ENCODE peak calls at places on chromosomes 3 and 15, in four cellular contexts. One of them, this sample, is unnamed.

GRCh38 chr3:76679510-76679909 is 360.4 kb upstream of the ROBO2 start:
- DNase-seq in A549: no peak
- DNase-seq in AG10803: no peak
- DNase-seq in epithelial cell of esophagus: no peak
- DNase-seq in this sample: no peak

GRCh38 chr3:37984051-37984450 is 6.5 kb upstream of the VILL start:
- DNase-seq in A549: no peak
- DNase-seq in AG10803: no peak
- DNase-seq in epithelial cell of esophagus: peak
- DNase-seq in this sample: no peak

GRCh38 chr3:100268156-100268555 is 7.4 kb downstream of the TBC1D23 start:
- DNase-seq in A549: no peak
- DNase-seq in AG10803: peak
- DNase-seq in epithelial cell of esophagus: no peak
- DNase-seq in this sample: no peak

GRCh38 chr3:194540268-194540937 is 53.6 kb upstream of the ATP13A3 start:
- DNase-seq in A549: no peak
- DNase-seq in AG10803: peak
- DNase-seq in epithelial cell of esophagus: no peak
- DNase-seq in this sample: no peak

GRCh38 chr3:38022887-38023709 is 6.3 kb downstream of the PLCD1 start:
- DNase-seq in A549: no peak
- DNase-seq in AG10803: no peak
- DNase-seq in epithelial cell of esophagus: no peak
- DNase-seq in this sample: no peak

GRCh38 chr3:115139072-115139471 is 8.0 kb downstream of the ZBTB20 start:
- DNase-seq in A549: no peak
- DNase-seq in AG10803: no peak
- DNase-seq in epithelial cell of esophagus: no peak
- DNase-seq in this sample: no peak

GRCh38 chr3:45199837-45200648 is 26.0 kb downstream of the TMEM158 start:
- DNase-seq in A549: peak
- DNase-seq in AG10803: peak
- DNase-seq in epithelial cell of esophagus: peak
- DNase-seq in this sample: peak

GRCh38 chr3:65732060-65732933 is 306.4 kb downstream of the MAGI1 start:
- DNase-seq in A549: peak
- DNase-seq in AG10803: peak
- DNase-seq in epithelial cell of esophagus: peak
- DNase-seq in this sample: peak

GRCh38 chr3:66378256-66378655 is 122.6 kb downstream of the LRIG1 start:
- DNase-seq in A549: peak
- DNase-seq in AG10803: no peak
- DNase-seq in epithelial cell of esophagus: peak
- DNase-seq in this sample: no peak

GRCh38 chr15:98155356-98155755 is 194.9 kb downstream of the ARRDC4 start:
- DNase-seq in A549: no peak
- DNase-seq in AG10803: peak
- DNase-seq in epithelial cell of esophagus: peak
- DNase-seq in this sample: no peak

GRCh38 chr15:71743861-71744382 is 66.4 kb upstream of the NR2E3 start:
- DNase-seq in A549: peak
- DNase-seq in AG10803: peak
- DNase-seq in epithelial cell of esophagus: peak
- DNase-seq in this sample: peak

GRCh38 chr15:98142584-98142983 is 182.1 kb downstream of the ARRDC4 start:
- DNase-seq in A549: no peak
- DNase-seq in AG10803: no peak
- DNase-seq in epithelial cell of esophagus: no peak
- DNase-seq in this sample: no peak

GRCh38 chr3:100615684-100616083 is 6.3 kb downstream of the ADGRG7 start:
- DNase-seq in A549: no peak
- DNase-seq in AG10803: peak
- DNase-seq in epithelial cell of esophagus: peak
- DNase-seq in this sample: peak

GRCh38 chr15:40843885-40844542 is at the start of gene SPINT1:
- DNase-seq in A549: no peak
- DNase-seq in AG10803: no peak
- DNase-seq in epithelial cell of esophagus: peak
- DNase-seq in this sample: no peak

GRCh38 chr15:32717290-32718081 is at the start of gene GREM1:
- DNase-seq in A549: no peak
- DNase-seq in AG10803: peak
- DNase-seq in epithelial cell of esophagus: no peak
- DNase-seq in this sample: peak

GRCh38 chr15:56244811-56245576 is 1.3 kb upstream of the RFX7 start:
- DNase-seq in A549: no peak
- DNase-seq in AG10803: no peak
- DNase-seq in epithelial cell of esophagus: no peak
- DNase-seq in this sample: no peak

GRCh38 chr15:32134777-32135307 is 104.5 kb downstream of the CHRNA7 start:
- DNase-seq in A549: no peak
- DNase-seq in AG10803: no peak
- DNase-seq in epithelial cell of esophagus: no peak
- DNase-seq in this sample: no peak

GRCh38 chr15:64247906-64248541 is 85.2 kb upstream of the PPIB start:
- DNase-seq in A549: peak
- DNase-seq in AG10803: peak
- DNase-seq in epithelial cell of esophagus: peak
- DNase-seq in this sample: peak

GRCh38 chr15:44812029-44812517 is 75.7 kb downstream of the TRIM69 start:
- DNase-seq in A549: no peak
- DNase-seq in AG10803: no peak
- DNase-seq in epithelial cell of esophagus: peak
- DNase-seq in this sample: no peak

GRCh38 chr15:27358751-27359434 is 387.9 kb downstream of the GABRG3 start:
- DNase-seq in A549: peak
- DNase-seq in AG10803: peak
- DNase-seq in epithelial cell of esophagus: no peak
- DNase-seq in this sample: peak

GRCh38 chr3:12370758-12371157 is 81.9 kb downstream of the PPARG start:
- DNase-seq in A549: peak
- DNase-seq in AG10803: peak
- DNase-seq in epithelial cell of esophagus: no peak
- DNase-seq in this sample: peak

GRCh38 chr15:86629957-86630356 is 550.3 kb downstream of the AGBL1 start:
- DNase-seq in A549: peak
- DNase-seq in AG10803: no peak
- DNase-seq in epithelial cell of esophagus: no peak
- DNase-seq in this sample: no peak

GRCh38 chr3:64505419-64505818 is 182.4 kb downstream of the ADAMTS9 start:
- DNase-seq in A549: no peak
- DNase-seq in AG10803: no peak
- DNase-seq in epithelial cell of esophagus: no peak
- DNase-seq in this sample: no peak

GRCh38 chr3:149377408-149378111 is at the start of gene TM4SF1:
- DNase-seq in A549: peak
- DNase-seq in AG10803: peak
- DNase-seq in epithelial cell of esophagus: peak
- DNase-seq in this sample: peak

GRCh38 chr15:100771745-100772144 is 107.9 kb upstream of the ALDH1A3 start:
- DNase-seq in A549: no peak
- DNase-seq in AG10803: peak
- DNase-seq in epithelial cell of esophagus: no peak
- DNase-seq in this sample: no peak

GRCh38 chr3:60048447-60048848 is 998.6 kb upstream of the CFAP20DC start:
- DNase-seq in A549: no peak
- DNase-seq in AG10803: no peak
- DNase-seq in epithelial cell of esophagus: no peak
- DNase-seq in this sample: no peak

GRCh38 chr15:93081399-93081798 is 7.6 kb downstream of the RGMA start:
- DNase-seq in A549: no peak
- DNase-seq in AG10803: no peak
- DNase-seq in epithelial cell of esophagus: no peak
- DNase-seq in this sample: no peak

GRCh38 chr15:92624401-92624991 is 31.1 kb downstream of the FAM174B start:
- DNase-seq in A549: no peak
- DNase-seq in AG10803: peak
- DNase-seq in epithelial cell of esophagus: no peak
- DNase-seq in this sample: peak

GRCh38 chr15:55277116-55277564 is 12.5 kb downstream of the RAB27A start:
- DNase-seq in A549: no peak
- DNase-seq in AG10803: no peak
- DNase-seq in epithelial cell of esophagus: no peak
- DNase-seq in this sample: peak

GRCh38 chr3:123282461-123282860 is 80.7 kb downstream of the SEC22A start:
- DNase-seq in A549: no peak
- DNase-seq in AG10803: no peak
- DNase-seq in epithelial cell of esophagus: no peak
- DNase-seq in this sample: no peak

DNA sequence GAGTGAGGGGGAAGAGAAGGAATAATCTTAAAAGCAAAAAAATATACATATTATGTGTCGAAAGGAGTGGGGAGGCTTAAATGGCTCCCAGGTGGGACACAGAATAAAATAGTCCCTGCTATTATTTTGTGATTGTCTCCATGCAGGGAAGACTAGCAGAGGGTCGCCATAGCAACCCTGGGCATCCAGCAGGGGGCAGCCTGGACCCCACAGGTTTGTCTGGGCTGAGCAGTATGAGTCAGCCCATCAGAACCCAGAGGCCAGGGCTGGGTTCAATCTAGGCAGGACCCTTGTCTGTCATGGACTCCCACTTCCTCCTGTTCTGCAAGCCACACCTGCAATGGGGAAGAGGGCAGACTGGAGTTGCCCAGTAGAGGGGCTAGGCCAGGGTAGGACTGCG is 17.6 kb upstream of the LINGO1 start:
- DNase-seq in A549: peak
- DNase-seq in AG10803: no peak
- DNase-seq in epithelial cell of esophagus: no peak
- DNase-seq in this sample: no peak
- TF ChIP-seq CTCF in A549: peak
- TF ChIP-seq CTCF in AG10803: no peak
- TF ChIP-seq CTCF in epithelial cell of esophagus: no peak
- TF ChIP-seq CTCF in this sample: peak

GRCh38 chr3:170247875-170248274 is 25.7 kb downstream of the PRKCI start:
- DNase-seq in A549: no peak
- DNase-seq in AG10803: no peak
- DNase-seq in epithelial cell of esophagus: no peak
- DNase-seq in this sample: no peak
- H3K4me3 ChIP-seq in A549: no peak
- H3K4me3 ChIP-seq in AG10803: no peak
- H3K4me3 ChIP-seq in epithelial cell of esophagus: no peak
- H3K4me3 ChIP-seq in this sample: no peak

GRCh38 chr15:29613951-29614382 is 208.3 kb downstream of the TJP1 start:
- DNase-seq in A549: peak
- DNase-seq in AG10803: no peak
- DNase-seq in epithelial cell of esophagus: peak
- DNase-seq in this sample: no peak
- TF ChIP-seq CTCF in A549: peak
- TF ChIP-seq CTCF in AG10803: no peak
- TF ChIP-seq CTCF in epithelial cell of esophagus: peak
- TF ChIP-seq CTCF in this sample: no peak

DNA sequence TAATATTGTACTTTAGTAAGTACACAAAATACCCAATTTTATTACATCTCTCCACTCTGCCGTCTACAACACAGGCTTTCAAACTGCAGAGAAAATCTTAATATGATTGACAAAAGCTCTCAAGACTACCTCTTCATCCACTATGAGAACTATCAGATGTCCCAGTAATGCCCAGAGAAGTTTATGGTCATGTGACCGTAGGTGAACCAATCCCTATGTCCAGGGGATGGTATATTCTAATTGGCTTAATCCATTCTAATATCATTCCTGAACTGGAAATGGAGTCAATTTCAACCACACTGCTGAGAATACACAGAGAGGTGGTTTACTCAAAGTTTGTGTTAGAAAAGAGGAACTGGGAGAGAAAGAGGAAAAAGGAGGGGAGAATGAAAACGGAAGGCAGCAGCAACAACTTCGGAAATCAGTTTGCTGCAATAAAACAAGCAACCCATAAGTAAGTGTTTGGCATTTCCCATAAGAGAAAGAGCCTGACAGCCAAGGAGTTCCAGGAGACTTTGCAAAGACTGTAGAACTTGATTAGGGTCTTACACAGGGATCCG is 7.3 kb downstream of the SST start:
- DNase-seq in A549: no peak
- DNase-seq in AG10803: no peak
- DNase-seq in epithelial cell of esophagus: no peak
- DNase-seq in this sample: no peak
- H3K4me3 ChIP-seq in A549: no peak
- H3K4me3 ChIP-seq in AG10803: no peak
- H3K4me3 ChIP-seq in epithelial cell of esophagus: no peak
- H3K4me3 ChIP-seq in this sample: no peak

DNA sequence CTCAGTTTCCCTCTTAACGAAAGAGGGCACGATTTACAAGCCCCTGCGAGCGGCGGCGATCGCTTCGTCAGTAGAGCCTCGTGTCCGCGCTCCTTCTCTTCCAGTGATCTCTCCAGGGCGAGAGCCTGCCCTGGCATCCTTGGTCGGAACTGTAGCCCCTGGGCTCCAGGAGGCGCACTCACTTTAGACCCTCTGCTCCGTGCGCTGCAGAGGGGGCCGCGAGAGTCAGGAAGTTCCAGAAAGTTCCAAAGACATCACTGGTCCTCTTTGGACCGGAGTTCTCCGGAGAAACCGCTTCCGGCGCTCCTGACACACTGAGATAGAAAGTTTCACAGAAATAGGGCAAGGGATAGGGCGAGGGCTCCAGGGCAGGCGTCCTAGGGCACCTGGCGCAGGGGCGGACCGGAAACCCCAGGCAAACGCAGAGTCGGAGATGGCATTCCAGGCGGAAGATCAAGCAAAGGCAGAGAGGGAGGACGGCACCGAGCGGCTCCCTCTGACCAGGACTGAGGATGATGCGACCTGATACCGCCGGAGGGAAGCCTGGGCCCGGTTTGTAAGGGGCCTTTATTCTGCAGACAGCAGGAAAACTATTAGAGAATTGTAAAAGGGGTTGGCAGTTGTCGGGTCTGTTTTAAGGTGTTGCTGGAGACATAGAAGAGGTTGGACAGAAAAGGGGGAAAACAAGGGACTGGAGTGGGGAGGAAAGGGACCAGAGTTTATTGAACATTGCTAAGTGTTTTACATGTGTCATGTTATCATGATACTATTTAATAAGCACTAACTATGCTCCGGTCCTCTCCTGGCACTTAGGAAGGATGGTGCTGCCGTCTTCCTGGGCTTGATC is 1.3 kb upstream of the CPEB1 start:
- DNase-seq in A549: no peak
- DNase-seq in AG10803: peak
- DNase-seq in epithelial cell of esophagus: no peak
- DNase-seq in this sample: no peak
- TF ChIP-seq CTCF in A549: no peak
- TF ChIP-seq CTCF in AG10803: no peak
- TF ChIP-seq CTCF in epithelial cell of esophagus: no peak
- TF ChIP-seq CTCF in this sample: peak

DNA sequence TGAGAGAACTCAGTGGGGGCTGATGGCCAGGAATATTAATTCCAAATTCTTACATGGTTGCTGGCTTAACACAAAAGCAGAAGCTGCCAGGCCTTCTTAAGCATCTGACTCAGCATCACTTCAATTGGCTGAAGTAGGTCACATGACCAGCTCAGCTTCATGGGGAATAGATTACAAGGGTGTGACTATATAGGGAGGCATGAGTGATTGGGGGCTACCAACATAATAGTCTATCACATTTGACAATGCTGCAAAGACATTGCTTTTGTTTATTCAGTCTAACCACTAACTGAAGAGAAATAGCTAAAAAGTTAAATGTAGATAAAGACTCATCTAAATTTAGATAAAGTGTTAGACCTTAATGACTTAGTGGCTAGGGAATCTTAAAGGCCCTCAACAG is 101.7 kb upstream of the ANKRD28 start:
- DNase-seq in A549: peak
- DNase-seq in AG10803: peak
- DNase-seq in epithelial cell of esophagus: peak
- DNase-seq in this sample: peak
- H3K4me3 ChIP-seq in A549: no peak
- H3K4me3 ChIP-seq in AG10803: no peak
- H3K4me3 ChIP-seq in epithelial cell of esophagus: no peak
- H3K4me3 ChIP-seq in this sample: no peak